ENCODE peak calls at places on chromosomes 13 and 19, in eight cellular contexts. C is IMR-90; X is pulmonary artery endothelial cell; L is activated CD4-positive, CD25-positive, alpha-beta regulatory T cell treated with anti-CD3 and anti-CD28 coated beads, Interleukin-2, amount 50 U/mL, for 72 hours; U is foreskin fibroblast; S is AG09309; Z is LHCN-M2; W is SK-N-SH. M is an unnamed sample.

GRCh38 chr13:98563071-98563470 is 13.8 kb downstream of the STK24 start:
- DNase-seq in Z (no peak), W (no peak), C (no peak), U (no peak), L (no peak), X (no peak), S (no peak), M (no peak)

GRCh38 chr13:69243366-69243765 is 864.3 kb upstream of the ATXN8OS start:
- DNase-seq in U (no peak), W (no peak), C (no peak), X (no peak), L (no peak), Z (no peak), S (no peak), M (no peak)

GRCh38 chr13:93180376-93180966 is 46.1 kb upstream of the GPC6 start:
- DNase-seq in X (no peak), Z (peak), U (no peak), S (peak), L (no peak), W (no peak), C (peak), M (no peak)

GRCh38 chr19:7294571-7295212 is 478 bp upstream of the INSR start:
- DNase-seq in U (peak), L (no peak), Z (peak), W (peak), C (peak), S (no peak), X (peak), M (no peak)

GRCh38 chr13:52411629-52412028 is 5.7 kb upstream of the THSD1 start:
- DNase-seq in Z (peak), U (peak), C (peak), L (no peak), W (no peak), X (no peak), S (peak), M (peak)

GRCh38 chr13:98141938-98142426 is 912 bp upstream of the FARP1 start:
- DNase-seq in X (no peak), U (no peak), W (peak), C (no peak), S (no peak), Z (no peak), L (no peak), M (no peak)

GRCh38 chr19:44648536-44649370 is 5.0 kb downstream of the PVR start:
- DNase-seq in L (no peak), S (peak), W (no peak), C (peak), U (peak), X (peak), Z (peak), M (no peak)

GRCh38 chr13:48295271-48295670 is 8.3 kb upstream of the RB1 start:
- DNase-seq in W (no peak), X (no peak), L (no peak), C (no peak), U (no peak), Z (no peak), S (no peak), M (no peak)

GRCh38 chr13:75264611-75265010 is 217.4 kb downstream of the TBC1D4 start:
- DNase-seq in X (no peak), U (no peak), C (no peak), L (no peak), Z (no peak), W (no peak), S (no peak), M (no peak)

GRCh38 chr13:73684750-73685149 is 449.5 kb downstream of the KLF12 start:
- DNase-seq in L (no peak), S (no peak), C (no peak), U (no peak), W (no peak), X (no peak), Z (no peak), M (no peak)

GRCh38 chr19:11226716-11227166 is 12.7 kb upstream of the ANGPTL8 start:
- DNase-seq in W (no peak), Z (no peak), X (no peak), U (no peak), C (no peak), S (no peak), L (no peak), M (no peak)

GRCh38 chr19:54319049-54319448 is 6.1 kb upstream of the LILRA5 start:
- DNase-seq in U (no peak), X (no peak), W (no peak), C (no peak), L (no peak), Z (no peak), S (no peak), M (no peak)

GRCh38 chr19:33197591-33198000 is 3.5 kb downstream of the LRP3 start:
- DNase-seq in S (no peak), L (no peak), X (no peak), Z (no peak), C (no peak), W (peak), U (no peak), M (no peak)

GRCh38 chr19:14375582-14376291 is 5.5 kb upstream of the ADGRE5 start:
- DNase-seq in S (no peak), X (no peak), C (peak), W (no peak), Z (no peak), U (no peak), L (no peak), M (no peak)

GRCh38 chr13:110689041-110689440 is 16.9 kb downstream of the CARS2 start:
- DNase-seq in U (no peak), X (no peak), Z (no peak), S (no peak), L (no peak), W (no peak), C (no peak), M (no peak)